ENCODE peak calls at places on chromosomes 4 and X, in eight cellular contexts. H is right atrium auricular region, I is stomach, R is transverse colon, B is kidney, X is pancreas, M is PC-3, S is SK-N-SH. G is an unnamed sample.

GRCh38 chrX:97126020-97126419 is 242.3 kb downstream of the RPA4 start:
- DNase-seq in H (no peak), I (no peak), R (no peak), B (no peak), X (no peak), M (peak; percentile 37), S (no peak), G (peak; percentile 59)

GRCh38 chr4:2804973-2805501 is 12.2 kb downstream of the SH3BP2 start:
- DNase-seq in H (no peak), I (no peak), R (no peak), B (peak; percentile 77), X (peak; percentile 26), M (no peak), S (no peak), G (no peak)

GRCh38 chrX:2230457-2230856 is 270.3 kb downstream of the DHRSX start:
- DNase-seq in H (no peak), I (no peak), R (no peak), B (no peak), X (no peak), M (no peak), S (no peak), G (no peak)

GRCh38 chr4:112953295-112953694 is 96.2 kb upstream of the ANK2 start:
- DNase-seq in H (no peak), I (no peak), R (no peak), B (no peak), X (no peak), M (no peak), S (no peak), G (no peak)

GRCh38 chrX:138930546-138930945 is 219.0 kb upstream of the FGF13 start:
- DNase-seq in H (no peak), I (no peak), R (no peak), B (no peak), X (no peak), M (no peak), S (no peak), G (no peak)

GRCh38 chrX:80216086-80216485 is 201.5 kb downstream of the TBX22 start:
- DNase-seq in H (no peak), I (no peak), R (no peak), B (no peak), X (no peak), M (peak; percentile 85), S (no peak), G (peak; percentile 81)

GRCh38 chr4:111492501-111492900 is 652.8 kb upstream of the FAM241A start:
- DNase-seq in H (no peak), I (no peak), R (no peak), B (no peak), X (no peak), M (no peak), S (no peak), G (no peak)

GRCh38 chr4:154490589-154491340 is 834 bp downstream of the DCHS2 start:
- DNase-seq in H (no peak), I (no peak), R (peak; percentile 9), B (peak; percentile 73), X (no peak), M (no peak), S (peak; percentile 41), G (no peak)

GRCh38 chr4:123481034-123481433 is 84.4 kb downstream of the SPRY1 start:
- DNase-seq in H (no peak), I (no peak), R (no peak), B (no peak), X (no peak), M (peak; percentile 72), S (no peak), G (peak; percentile 98)

GRCh38 chr4:113355550-113356371 is 306.3 kb downstream of the ANK2 start:
- DNase-seq in H (peak; percentile 63), I (no peak), R (peak; percentile 8), B (peak; percentile 55), X (no peak), M (peak; percentile 86), S (no peak), G (peak; percentile 95)

GRCh38 chr4:89784686-89785227 is 52.2 kb downstream of the SNCA start:
- DNase-seq in H (no peak), I (no peak), R (no peak), B (no peak), X (no peak), M (no peak), S (no peak), G (no peak)

GRCh38 chr4:155509619-155510018 is 132.9 kb upstream of the MAP9 start:
- DNase-seq in H (no peak), I (no peak), R (no peak), B (no peak), X (no peak), M (peak; percentile 25), S (no peak), G (no peak)

GRCh38 chr4:104966349-104967033 is 180.2 kb upstream of the TET2 start:
- DNase-seq in H (no peak), I (no peak), R (peak; percentile 31), B (no peak), X (no peak), M (peak; percentile 37), S (no peak), G (peak; percentile 26)

GRCh38 chr4:122152699-122153328 is 683 bp downstream of the BLTP1 start:
- DNase-seq in H (peak; percentile 61), I (peak; percentile 38), R (peak; percentile 53), B (peak; percentile 79), X (peak; percentile 36), M (peak; percentile 8), S (peak; percentile 63), G (peak; percentile 32)

GRCh38 chrX:136896121-136896914 is 15.8 kb upstream of the RBMX start:
- DNase-seq in H (no peak), I (no peak), R (no peak), B (no peak), X (no peak), M (no peak), S (peak; percentile 33), G (no peak)

GRCh38 chrX:70479197-70479969 is 34.7 kb downstream of the DLG3 start:
- DNase-seq in H (no peak), I (no peak), R (peak; percentile 48), B (no peak), X (no peak), M (peak; percentile 88), S (no peak), G (peak; percentile 60)

GRCh38 chrX:131901581-131901980 is 121.5 kb upstream of the STK26 start:
- DNase-seq in H (no peak), I (no peak), R (no peak), B (no peak), X (no peak), M (no peak), S (no peak), G (no peak)

GRCh38 chrX:107712231-107713204 is 63.1 kb downstream of the TSC22D3 start:
- DNase-seq in H (peak; percentile 76), I (no peak), R (peak; percentile 47), B (no peak), X (no peak), M (no peak), S (no peak), G (peak; percentile 19)

GRCh38 chr4:94410678-94411206 is 41.0 kb upstream of the PDLIM5 start:
- DNase-seq in H (peak; percentile 73), I (no peak), R (peak; percentile 10), B (peak; percentile 70), X (no peak), M (peak; percentile 22), S (no peak), G (no peak)

GRCh38 chr4:72977936-72978485 is 91.5 kb downstream of the COX18 start:
- DNase-seq in H (no peak), I (no peak), R (no peak), B (no peak), X (no peak), M (no peak), S (no peak), G (peak; percentile 26)

GRCh38 chrX:118571829-118572228 is 76.2 kb downstream of the DOCK11 start:
- DNase-seq in H (no peak), I (no peak), R (no peak), B (no peak), X (no peak), M (no peak), S (no peak), G (no peak)

GRCh38 chrX:105816517-105816916 is 5.8 kb upstream of the NRK start:
- DNase-seq in H (no peak), I (no peak), R (no peak), B (no peak), X (no peak), M (no peak), S (no peak), G (no peak)

GRCh38 chr4:8177544-8177943 is 18.9 kb upstream of the ABLIM2 start:
- DNase-seq in H (no peak), I (no peak), R (no peak), B (no peak), X (no peak), M (no peak), S (peak; percentile 60), G (no peak)

GRCh38 chr4:8173641-8174242 is 15.1 kb upstream of the ABLIM2 start:
- DNase-seq in H (no peak), I (no peak), R (no peak), B (no peak), X (no peak), M (peak; percentile 33), S (no peak), G (no peak)

GRCh38 chr4:8175686-8176085 is 17.1 kb upstream of the ABLIM2 start:
- DNase-seq in H (no peak), I (no peak), R (no peak), B (no peak), X (no peak), M (no peak), S (no peak), G (no peak)

GRCh38 chr4:8176547-8177399 is 18.2 kb upstream of the ABLIM2 start:
- DNase-seq in H (peak; percentile 72), I (peak; percentile 58), R (peak; percentile 54), B (no peak), X (no peak), M (peak; percentile 59), S (peak; percentile 89), G (peak; percentile 51)

GRCh38 chr4:8174970-8175369 is 16.4 kb upstream of the ABLIM2 start:
- DNase-seq in H (no peak), I (no peak), R (no peak), B (no peak), X (no peak), M (no peak), S (no peak), G (no peak)
- H3K4me1 ChIP-seq in H (no peaks in the 10 kb centered on the region), I (peaks cover 3% of the 10 kb centered on the region), R (peaks cover 4% of the 10 kb centered on the region), B (no peaks in the 10 kb centered on the region), X (no peaks in the 10 kb centered on the region), M (no peaks in the 10 kb centered on the region), S (no peaks in the 10 kb centered on the region), G (no peaks in the 10 kb centered on the region)

GRCh38 chr4:53507671-53508286 is 83.5 kb downstream of the LNX1 start:
- DNase-seq in H (peak; percentile 91), I (peak; percentile 67), R (no peak), B (peak; percentile 84), X (no peak), M (no peak), S (no peak), G (no peak)
- H3K27ac ChIP-seq in H (peak overlapping the region; percentile 73), I (peak overlapping the region; percentile 63), R (no peak overlapping the region), B (peak overlapping the region; percentile 13), X (no peak overlapping the region), M (no peak overlapping the region), S (no peak overlapping the region), G (no peak overlapping the region)

GRCh38 chr4:139558235-139559094 is 2.4 kb upstream of the SETD7 start:
- DNase-seq in H (no peak), I (no peak), R (no peak), B (no peak), X (peak; percentile 17), M (no peak), S (no peak), G (no peak)
- H3K4me1 ChIP-seq in H (no peaks in the 10 kb centered on the region), I (peaks cover 53% of the 10 kb centered on the region), R (peaks cover 44% of the 10 kb centered on the region), B (no peaks in the 10 kb centered on the region), X (peaks cover 8% of the 10 kb centered on the region), M (peaks cover 12% of the 10 kb centered on the region), S (peaks cover 4% of the 10 kb centered on the region), G (peaks cover 12% of the 10 kb centered on the region)

GRCh38 chr4:169060396-169061081 is 50.5 kb upstream of the CBR4 start:
- DNase-seq in H (no peak), I (no peak), R (no peak), B (no peak), X (no peak), M (no peak), S (no peak), G (no peak)
- H3K27ac ChIP-seq in H (peak overlapping the region; percentile 83), I (peak overlapping the region; percentile 74), R (peak overlapping the region; percentile 41), B (no peak overlapping the region), X (no peak overlapping the region), M (no peak overlapping the region), S (no peak overlapping the region), G (no peak overlapping the region)

G was measured in mammary epithelial cell.